ENCODE peak calls at places on chromosome 6, in nine cellular contexts. T is adrenal gland; G is esophagus squamous epithelium; V is heart left ventricle; Q is heart right ventricle; D is thoracic aorta; P is H9; X is fibroblast of lung; C is CD8-positive, alpha-beta T cell. K is an unnamed sample. For H3K4me1, the result is how much of the 10 kb centered on the place peaks cover.

GRCh38 chr6:45970326-45970725 is 45.3 kb downstream of the CLIC5 start:
- DNase-seq in V (no peak), D (no peak), T (no peak), C (no peak), P (no peak), G (no peak), X (peak), Q (no peak), K (no peak)

GRCh38 chr6:16555550-16555949 is 205.7 kb downstream of the ATXN1 start:
- DNase-seq in C (no peak), P (no peak), X (no peak), D (no peak), G (no peak), T (no peak), Q (no peak), V (no peak), K (no peak)

GRCh38 chr6:335572-335971 is 43.3 kb downstream of the DUSP22 start:
- DNase-seq in T (no peak), G (no peak), X (no peak), D (no peak), P (no peak), Q (no peak), C (no peak), V (no peak), K (no peak)

GRCh38 chr6:144215402-144215931 is 65.2 kb downstream of the STX11 start:
- DNase-seq in X (peak), P (no peak), T (peak), G (peak), Q (peak), V (peak), C (peak), D (no peak), K (peak)

GRCh38 chr6:56448056-56448455 is 194.6 kb downstream of the DST start:
- DNase-seq in C (no peak), G (no peak), D (no peak), P (no peak), T (no peak), X (no peak), V (no peak), Q (no peak), K (no peak)

GRCh38 chr6:105810105-105810921 is 275.8 kb upstream of the PRDM1 start:
- DNase-seq in C (no peak), G (no peak), Q (peak), D (peak), P (no peak), X (peak), T (peak), V (peak), K (no peak)

GRCh38 chr6:146968041-146968760 is 236.0 kb upstream of the STXBP5 start:
- DNase-seq in V (no peak), X (peak), Q (no peak), P (no peak), G (no peak), T (peak), D (no peak), C (no peak), K (no peak)

GRCh38 chr6:99145738-99146137 is 198.0 kb upstream of the FBXL4 start:
- DNase-seq in V (no peak), G (no peak), T (no peak), P (no peak), C (no peak), X (no peak), D (no peak), Q (no peak), K (no peak)

GRCh38 chr6:27138837-27139752 is 108.4 kb upstream of the PRSS16 start:
- DNase-seq in C (peak), P (peak), V (peak), T (no peak), X (peak), D (no peak), G (no peak), Q (peak), K (no peak)

GRCh38 chr6:84268781-84269180 is 41.3 kb upstream of the CEP162 start:
- DNase-seq in P (no peak), G (no peak), C (no peak), V (no peak), T (no peak), D (no peak), Q (no peak), X (no peak), K (no peak)

GRCh38 chr6:11428895-11429294 is 108.7 kb upstream of the TMEM170B start:
- DNase-seq in D (no peak), G (no peak), V (no peak), X (peak), Q (no peak), T (no peak), C (no peak), P (no peak), K (no peak)

GRCh38 chr6:169701218-169701952 is 444 bp downstream of the WDR27 start:
- DNase-seq in C (no peak), T (no peak), Q (no peak), P (no peak), X (no peak), V (no peak), D (no peak), G (no peak), K (no peak)

GRCh38 chr6:31558631-31559500 is 11.5 kb downstream of the NFKBIL1 start:
- DNase-seq in V (peak), P (no peak), X (peak), C (peak), T (peak), Q (no peak), D (no peak), G (no peak), K (no peak)

GRCh38 chr6:82183642-82184282 is 63.8 kb downstream of the IBTK start:
- DNase-seq in D (no peak), V (no peak), X (no peak), Q (no peak), P (no peak), T (no peak), G (no peak), C (no peak), K (no peak)

GRCh38 chr6:84282566-84282965 is 55.1 kb upstream of the CEP162 start:
- DNase-seq in D (peak), T (no peak), V (peak), G (no peak), P (no peak), Q (no peak), C (no peak), X (peak), K (no peak)

GRCh38 chr6:99146716-99147115 is 199.0 kb upstream of the FBXL4 start:
- DNase-seq in C (no peak), D (no peak), P (no peak), G (no peak), V (no peak), X (no peak), Q (no peak), T (no peak), K (no peak)

GRCh38 chr6:100268326-100268725 is 196.4 kb downstream of the SIM1 start:
- DNase-seq in P (no peak), T (no peak), G (no peak), X (no peak), D (no peak), C (no peak), Q (no peak), V (no peak), K (no peak)

GRCh38 chr6:49220293-49220692 is 242.8 kb downstream of the MMUT start:
- DNase-seq in T (no peak), D (no peak), G (no peak), C (no peak), V (no peak), Q (no peak), P (no peak), X (no peak), K (no peak)

GRCh38 chr6:104639671-104640070 is 220.0 kb downstream of the HACE1 start:
- DNase-seq in T (no peak), D (no peak), Q (no peak), G (no peak), X (peak), P (no peak), C (no peak), V (no peak), K (no peak)

GRCh38 chr6:25340421-25340820 is 61.2 kb downstream of the CARMIL1 start:
- DNase-seq in G (no peak), X (no peak), V (no peak), T (no peak), Q (no peak), D (no peak), C (no peak), P (no peak), K (no peak)
- H3K27ac ChIP-seq in G (no peak), X (no peak), V (no peak), T (no peak), Q (no peak), D (no peak), C (no peak), P (no peak), K (no peak)

DNA sequence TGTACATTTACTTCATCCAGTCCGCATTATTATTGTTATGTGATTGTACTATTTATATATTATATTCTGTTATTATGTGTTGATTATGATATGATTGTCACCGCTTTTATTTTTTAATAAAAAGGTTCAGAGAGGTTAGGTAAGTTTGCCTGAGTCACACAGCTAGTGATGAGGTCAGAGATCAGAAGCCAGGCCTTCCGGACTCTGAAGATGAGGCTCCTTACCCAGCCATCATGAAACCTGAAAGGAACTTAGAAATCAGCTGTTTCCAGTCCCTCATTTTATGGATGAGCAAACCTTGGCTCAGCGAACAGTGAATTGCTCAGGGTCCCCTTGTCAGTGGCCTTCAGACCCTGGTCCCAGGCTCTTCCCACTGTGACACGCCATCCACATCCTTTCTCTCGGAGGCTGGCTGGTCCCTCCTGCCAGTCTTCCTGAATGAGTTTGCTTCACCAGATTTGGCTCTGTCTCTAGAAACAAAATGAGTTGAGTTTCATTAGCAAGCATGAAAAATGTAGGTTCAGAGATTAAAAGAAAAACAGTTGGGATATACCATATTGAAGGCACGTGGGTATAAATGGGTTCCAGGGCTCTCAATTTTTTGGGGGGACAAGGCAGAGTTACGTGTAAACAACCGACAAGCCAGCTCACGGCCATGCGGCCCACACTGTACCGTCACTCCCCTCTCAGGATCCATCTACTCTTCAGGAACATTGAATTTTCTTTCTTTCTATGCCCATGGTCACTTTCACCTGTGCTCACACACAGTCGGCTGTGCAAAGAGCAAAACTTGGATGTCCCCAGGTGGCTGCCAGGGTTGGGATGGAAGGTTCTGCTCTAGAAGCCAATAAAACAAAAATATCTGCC is 132.9 kb downstream of the ZDHHC14 start:
- DNase-seq in T (no peak), X (no peak), Q (no peak), V (no peak), G (no peak), C (no peak), P (no peak), D (no peak), K (no peak)
- H3K4me1 ChIP-seq in T (under half), X (under half), Q (under half), V (under half), G (under half), C (under half), P (under half), D (under half), K (under half)

GRCh38 chr6:1479095-1479494 is 89.7 kb downstream of the FOXF2 start:
- DNase-seq in C (no peak), G (no peak), T (no peak), Q (no peak), X (peak), P (no peak), D (no peak), V (no peak), K (no peak)
- TF ChIP-seq CTCF in C (no peak), G (no peak), T (no peak), Q (no peak), X (peak), P (peak), D (no peak), V (no peak), K (no peak)

GRCh38 chr6:38827024-38827423 is 111.9 kb downstream of the DNAH8 start:
- DNase-seq in Q (no peak), P (no peak), X (no peak), C (no peak), G (no peak), D (no peak), V (no peak), T (no peak), K (no peak)

GRCh38 chr6:38822963-38823362 is 107.9 kb downstream of the DNAH8 start:
- DNase-seq in T (no peak), P (no peak), D (no peak), C (no peak), G (no peak), V (no peak), X (no peak), Q (no peak), K (no peak)

GRCh38 chr6:38818691-38819090 is 103.6 kb downstream of the DNAH8 start:
- DNase-seq in D (no peak), P (no peak), T (no peak), Q (no peak), V (no peak), X (no peak), G (no peak), C (no peak), K (no peak)

GRCh38 chr6:38824243-38824894 is 109.3 kb downstream of the DNAH8 start:
- DNase-seq in C (no peak), P (no peak), G (no peak), X (no peak), T (no peak), D (no peak), V (no peak), Q (no peak), K (no peak)
- H3K27ac ChIP-seq in C (no peak), P (no peak), G (no peak), X (no peak), T (no peak), D (no peak), V (no peak), Q (no peak), K (no peak)

GRCh38 chr6:73514746-73515110 is 6.1 kb downstream of the EEF1A1 start:
- DNase-seq in V (no peak), T (no peak), X (no peak), D (no peak), P (peak), Q (no peak), G (no peak), C (no peak), K (peak)

GRCh38 chr6:73519943-73520687 is 717 bp downstream of the EEF1A1 start:
- DNase-seq in C (peak), G (no peak), P (peak), T (peak), V (peak), X (peak), Q (peak), D (peak), K (peak)

GRCh38 chr6:73513496-73513854 is 7.4 kb downstream of the EEF1A1 start:
- DNase-seq in P (no peak), V (no peak), G (no peak), X (no peak), T (no peak), Q (no peak), C (no peak), D (no peak), K (no peak)

GRCh38 chr6:73515204-73516101 is 5.4 kb downstream of the EEF1A1 start:
- DNase-seq in Q (no peak), T (peak), P (peak), G (no peak), X (peak), C (peak), V (peak), D (no peak), K (peak)

GRCh38 chr6:73516712-73517489 is 3.9 kb downstream of the EEF1A1 start:
- DNase-seq in V (no peak), G (no peak), P (no peak), C (no peak), X (no peak), T (no peak), D (no peak), Q (no peak), K (no peak)
- H3K4me1 ChIP-seq in V (under half), G (under half), P (under half), C (under half), X (under half), T (under half), D (under half), Q (under half), K (under half)

GRCh38 chr6:3063733-3064700 is 4.3 kb upstream of the RIPK1 start:
- DNase-seq in P (peak), G (peak), Q (peak), C (peak), X (peak), V (peak), T (peak), D (peak), K (peak)
- TF ChIP-seq CTCF in P (no peak), G (no peak), Q (peak), C (no peak), X (no peak), V (no peak), T (no peak), D (no peak), K (no peak)